ENCODE peak calls at places on chromosomes 6 and 20, in nine cellular contexts. One of them, this sample, is unnamed.

GRCh38 chr6:111803804-111804203 is 69.4 kb downstream of the FYN start:
- DNase-seq in stimulated activated CD8-positive, alpha-beta memory T cell treated with anti-CD3 and anti-CD28 coated beads, Interleukin-4, amount 100 ng/mL, for 24 hours: no peak
- DNase-seq in Panc1: no peak
- DNase-seq in stimulated activated CD4-positive, alpha-beta T cell treated with anti-CD3 and anti-CD28 coated beads, Interleukin-1b, Interleukin-23, amount 100 ng/mL, for 24 hours: no peak
- DNase-seq in NCI-H1105: no peak
- DNase-seq in memory B cell: no peak
- DNase-seq in psoas muscle: no peak
- DNase-seq in NCI-H2081: no peak
- DNase-seq in NCI-H82: no peak
- DNase-seq in this sample: no peak

GRCh38 chr6:11242709-11243108 is 10.2 kb upstream of the NEDD9 start:
- DNase-seq in stimulated activated CD8-positive, alpha-beta memory T cell treated with anti-CD3 and anti-CD28 coated beads, Interleukin-4, amount 100 ng/mL, for 24 hours: no peak
- DNase-seq in Panc1: no peak
- DNase-seq in stimulated activated CD4-positive, alpha-beta T cell treated with anti-CD3 and anti-CD28 coated beads, Interleukin-1b, Interleukin-23, amount 100 ng/mL, for 24 hours: no peak
- DNase-seq in NCI-H1105: no peak
- DNase-seq in memory B cell: no peak
- DNase-seq in psoas muscle: no peak
- DNase-seq in NCI-H2081: no peak
- DNase-seq in NCI-H82: no peak
- DNase-seq in this sample: no peak

GRCh38 chr6:30960907-30961673 is 20.3 kb downstream of the MUCL3 start:
- DNase-seq in stimulated activated CD8-positive, alpha-beta memory T cell treated with anti-CD3 and anti-CD28 coated beads, Interleukin-4, amount 100 ng/mL, for 24 hours: no peak
- DNase-seq in Panc1: no peak
- DNase-seq in stimulated activated CD4-positive, alpha-beta T cell treated with anti-CD3 and anti-CD28 coated beads, Interleukin-1b, Interleukin-23, amount 100 ng/mL, for 24 hours: no peak
- DNase-seq in NCI-H1105: no peak
- DNase-seq in memory B cell: no peak
- DNase-seq in psoas muscle: no peak
- DNase-seq in NCI-H2081: no peak
- DNase-seq in NCI-H82: no peak
- DNase-seq in this sample: no peak

GRCh38 chr6:80029442-80029841 is 25.0 kb downstream of the TTK start:
- DNase-seq in stimulated activated CD8-positive, alpha-beta memory T cell treated with anti-CD3 and anti-CD28 coated beads, Interleukin-4, amount 100 ng/mL, for 24 hours: no peak
- DNase-seq in Panc1: no peak
- DNase-seq in stimulated activated CD4-positive, alpha-beta T cell treated with anti-CD3 and anti-CD28 coated beads, Interleukin-1b, Interleukin-23, amount 100 ng/mL, for 24 hours: no peak
- DNase-seq in NCI-H1105: no peak
- DNase-seq in memory B cell: no peak
- DNase-seq in psoas muscle: no peak
- DNase-seq in NCI-H2081: no peak
- DNase-seq in NCI-H82: no peak
- DNase-seq in this sample: no peak

GRCh38 chr20:38663660-38664059 is 60.6 kb upstream of the SLC32A1 start:
- DNase-seq in stimulated activated CD8-positive, alpha-beta memory T cell treated with anti-CD3 and anti-CD28 coated beads, Interleukin-4, amount 100 ng/mL, for 24 hours: no peak
- DNase-seq in Panc1: no peak
- DNase-seq in stimulated activated CD4-positive, alpha-beta T cell treated with anti-CD3 and anti-CD28 coated beads, Interleukin-1b, Interleukin-23, amount 100 ng/mL, for 24 hours: no peak
- DNase-seq in NCI-H1105: no peak
- DNase-seq in memory B cell: no peak
- DNase-seq in psoas muscle: no peak
- DNase-seq in NCI-H2081: no peak
- DNase-seq in NCI-H82: no peak
- DNase-seq in this sample: no peak

GRCh38 chr20:26167499-26167898 is 470.8 kb upstream of the ZNF337 start:
- DNase-seq in stimulated activated CD8-positive, alpha-beta memory T cell treated with anti-CD3 and anti-CD28 coated beads, Interleukin-4, amount 100 ng/mL, for 24 hours: no peak
- DNase-seq in Panc1: no peak
- DNase-seq in stimulated activated CD4-positive, alpha-beta T cell treated with anti-CD3 and anti-CD28 coated beads, Interleukin-1b, Interleukin-23, amount 100 ng/mL, for 24 hours: no peak
- DNase-seq in NCI-H1105: no peak
- DNase-seq in memory B cell: no peak
- DNase-seq in psoas muscle: no peak
- DNase-seq in NCI-H2081: no peak
- DNase-seq in NCI-H82: no peak
- DNase-seq in this sample: peak

GRCh38 chr6:105428342-105428957 is 25.6 kb upstream of the PREP start:
- DNase-seq in stimulated activated CD8-positive, alpha-beta memory T cell treated with anti-CD3 and anti-CD28 coated beads, Interleukin-4, amount 100 ng/mL, for 24 hours: no peak
- DNase-seq in Panc1: no peak
- DNase-seq in stimulated activated CD4-positive, alpha-beta T cell treated with anti-CD3 and anti-CD28 coated beads, Interleukin-1b, Interleukin-23, amount 100 ng/mL, for 24 hours: no peak
- DNase-seq in NCI-H1105: no peak
- DNase-seq in memory B cell: no peak
- DNase-seq in psoas muscle: no peak
- DNase-seq in NCI-H2081: no peak
- DNase-seq in NCI-H82: no peak
- DNase-seq in this sample: peak

GRCh38 chr6:132893772-132894490 is 79.6 kb downstream of the RPS12 start:
- DNase-seq in stimulated activated CD8-positive, alpha-beta memory T cell treated with anti-CD3 and anti-CD28 coated beads, Interleukin-4, amount 100 ng/mL, for 24 hours: no peak
- DNase-seq in Panc1: no peak
- DNase-seq in stimulated activated CD4-positive, alpha-beta T cell treated with anti-CD3 and anti-CD28 coated beads, Interleukin-1b, Interleukin-23, amount 100 ng/mL, for 24 hours: no peak
- DNase-seq in NCI-H1105: no peak
- DNase-seq in memory B cell: no peak
- DNase-seq in psoas muscle: no peak
- DNase-seq in NCI-H2081: no peak
- DNase-seq in NCI-H82: no peak
- DNase-seq in this sample: no peak

GRCh38 chr20:35312348-35312747 is 20.1 kb upstream of the FAM83C start:
- DNase-seq in stimulated activated CD8-positive, alpha-beta memory T cell treated with anti-CD3 and anti-CD28 coated beads, Interleukin-4, amount 100 ng/mL, for 24 hours: no peak
- DNase-seq in Panc1: peak
- DNase-seq in stimulated activated CD4-positive, alpha-beta T cell treated with anti-CD3 and anti-CD28 coated beads, Interleukin-1b, Interleukin-23, amount 100 ng/mL, for 24 hours: no peak
- DNase-seq in NCI-H1105: no peak
- DNase-seq in memory B cell: no peak
- DNase-seq in psoas muscle: no peak
- DNase-seq in NCI-H2081: peak
- DNase-seq in NCI-H82: no peak
- DNase-seq in this sample: peak

GRCh38 chr6:14966111-14966901 is 279.6 kb upstream of the JARID2 start:
- DNase-seq in stimulated activated CD8-positive, alpha-beta memory T cell treated with anti-CD3 and anti-CD28 coated beads, Interleukin-4, amount 100 ng/mL, for 24 hours: no peak
- DNase-seq in Panc1: no peak
- DNase-seq in stimulated activated CD4-positive, alpha-beta T cell treated with anti-CD3 and anti-CD28 coated beads, Interleukin-1b, Interleukin-23, amount 100 ng/mL, for 24 hours: no peak
- DNase-seq in NCI-H1105: no peak
- DNase-seq in memory B cell: no peak
- DNase-seq in psoas muscle: no peak
- DNase-seq in NCI-H2081: no peak
- DNase-seq in NCI-H82: no peak
- DNase-seq in this sample: peak

GRCh38 chr6:33192105-33192646 is at the start of gene COL11A2:
- DNase-seq in stimulated activated CD8-positive, alpha-beta memory T cell treated with anti-CD3 and anti-CD28 coated beads, Interleukin-4, amount 100 ng/mL, for 24 hours: no peak
- DNase-seq in Panc1: no peak
- DNase-seq in stimulated activated CD4-positive, alpha-beta T cell treated with anti-CD3 and anti-CD28 coated beads, Interleukin-1b, Interleukin-23, amount 100 ng/mL, for 24 hours: no peak
- DNase-seq in NCI-H1105: no peak
- DNase-seq in memory B cell: no peak
- DNase-seq in psoas muscle: peak
- DNase-seq in NCI-H2081: no peak
- DNase-seq in NCI-H82: peak
- DNase-seq in this sample: no peak

GRCh38 chr6:43833996-43834390 is 64.0 kb downstream of the VEGFA start:
- DNase-seq in stimulated activated CD8-positive, alpha-beta memory T cell treated with anti-CD3 and anti-CD28 coated beads, Interleukin-4, amount 100 ng/mL, for 24 hours: no peak
- DNase-seq in Panc1: no peak
- DNase-seq in stimulated activated CD4-positive, alpha-beta T cell treated with anti-CD3 and anti-CD28 coated beads, Interleukin-1b, Interleukin-23, amount 100 ng/mL, for 24 hours: no peak
- DNase-seq in NCI-H1105: no peak
- DNase-seq in memory B cell: no peak
- DNase-seq in psoas muscle: no peak
- DNase-seq in NCI-H2081: no peak
- DNase-seq in NCI-H82: peak
- DNase-seq in this sample: no peak

GRCh38 chr6:79078057-79078969 is at the start of gene PHIP:
- DNase-seq in stimulated activated CD8-positive, alpha-beta memory T cell treated with anti-CD3 and anti-CD28 coated beads, Interleukin-4, amount 100 ng/mL, for 24 hours: peak
- DNase-seq in Panc1: peak
- DNase-seq in stimulated activated CD4-positive, alpha-beta T cell treated with anti-CD3 and anti-CD28 coated beads, Interleukin-1b, Interleukin-23, amount 100 ng/mL, for 24 hours: peak
- DNase-seq in NCI-H1105: peak
- DNase-seq in memory B cell: peak
- DNase-seq in psoas muscle: peak
- DNase-seq in NCI-H2081: peak
- DNase-seq in NCI-H82: peak
- DNase-seq in this sample: peak

GRCh38 chr6:157285422-157285779 is 37.9 kb downstream of the TMEM242 start:
- DNase-seq in stimulated activated CD8-positive, alpha-beta memory T cell treated with anti-CD3 and anti-CD28 coated beads, Interleukin-4, amount 100 ng/mL, for 24 hours: no peak
- DNase-seq in Panc1: no peak
- DNase-seq in stimulated activated CD4-positive, alpha-beta T cell treated with anti-CD3 and anti-CD28 coated beads, Interleukin-1b, Interleukin-23, amount 100 ng/mL, for 24 hours: no peak
- DNase-seq in NCI-H1105: no peak
- DNase-seq in memory B cell: no peak
- DNase-seq in psoas muscle: no peak
- DNase-seq in NCI-H2081: no peak
- DNase-seq in NCI-H82: no peak
- DNase-seq in this sample: no peak

GRCh38 chr6:137497722-137498463 is 3.7 kb upstream of the OLIG3 start:
- DNase-seq in stimulated activated CD8-positive, alpha-beta memory T cell treated with anti-CD3 and anti-CD28 coated beads, Interleukin-4, amount 100 ng/mL, for 24 hours: no peak
- DNase-seq in Panc1: no peak
- DNase-seq in stimulated activated CD4-positive, alpha-beta T cell treated with anti-CD3 and anti-CD28 coated beads, Interleukin-1b, Interleukin-23, amount 100 ng/mL, for 24 hours: no peak
- DNase-seq in NCI-H1105: no peak
- DNase-seq in memory B cell: no peak
- DNase-seq in psoas muscle: no peak
- DNase-seq in NCI-H2081: no peak
- DNase-seq in NCI-H82: peak
- DNase-seq in this sample: no peak

GRCh38 chr6:117463762-117464665 is 18.5 kb upstream of the DCBLD1 start:
- DNase-seq in stimulated activated CD8-positive, alpha-beta memory T cell treated with anti-CD3 and anti-CD28 coated beads, Interleukin-4, amount 100 ng/mL, for 24 hours: no peak
- DNase-seq in Panc1: peak
- DNase-seq in stimulated activated CD4-positive, alpha-beta T cell treated with anti-CD3 and anti-CD28 coated beads, Interleukin-1b, Interleukin-23, amount 100 ng/mL, for 24 hours: no peak
- DNase-seq in NCI-H1105: no peak
- DNase-seq in memory B cell: no peak
- DNase-seq in psoas muscle: no peak
- DNase-seq in NCI-H2081: no peak
- DNase-seq in NCI-H82: no peak
- DNase-seq in this sample: peak

GRCh38 chr6:167047554-167047953 is 48.4 kb downstream of the CEP43 start:
- DNase-seq in stimulated activated CD8-positive, alpha-beta memory T cell treated with anti-CD3 and anti-CD28 coated beads, Interleukin-4, amount 100 ng/mL, for 24 hours: peak
- DNase-seq in Panc1: no peak
- DNase-seq in stimulated activated CD4-positive, alpha-beta T cell treated with anti-CD3 and anti-CD28 coated beads, Interleukin-1b, Interleukin-23, amount 100 ng/mL, for 24 hours: peak
- DNase-seq in NCI-H1105: no peak
- DNase-seq in memory B cell: peak
- DNase-seq in psoas muscle: peak
- DNase-seq in NCI-H2081: no peak
- DNase-seq in NCI-H82: no peak
- DNase-seq in this sample: no peak

GRCh38 chr6:131372535-131372934 is 200.5 kb upstream of the ARG1 start:
- DNase-seq in stimulated activated CD8-positive, alpha-beta memory T cell treated with anti-CD3 and anti-CD28 coated beads, Interleukin-4, amount 100 ng/mL, for 24 hours: no peak
- DNase-seq in Panc1: no peak
- DNase-seq in stimulated activated CD4-positive, alpha-beta T cell treated with anti-CD3 and anti-CD28 coated beads, Interleukin-1b, Interleukin-23, amount 100 ng/mL, for 24 hours: no peak
- DNase-seq in NCI-H1105: no peak
- DNase-seq in memory B cell: no peak
- DNase-seq in psoas muscle: no peak
- DNase-seq in NCI-H2081: no peak
- DNase-seq in NCI-H82: no peak
- DNase-seq in this sample: no peak

GRCh38 chr20:35474504-35474903 is 19.1 kb downstream of the CEP250 start:
- DNase-seq in stimulated activated CD8-positive, alpha-beta memory T cell treated with anti-CD3 and anti-CD28 coated beads, Interleukin-4, amount 100 ng/mL, for 24 hours: no peak
- DNase-seq in Panc1: no peak
- DNase-seq in stimulated activated CD4-positive, alpha-beta T cell treated with anti-CD3 and anti-CD28 coated beads, Interleukin-1b, Interleukin-23, amount 100 ng/mL, for 24 hours: no peak
- DNase-seq in NCI-H1105: no peak
- DNase-seq in memory B cell: no peak
- DNase-seq in psoas muscle: no peak
- DNase-seq in NCI-H2081: no peak
- DNase-seq in NCI-H82: no peak
- DNase-seq in this sample: no peak

GRCh38 chr20:31920275-31920855 is 31.5 kb downstream of the PDRG1 start:
- DNase-seq in stimulated activated CD8-positive, alpha-beta memory T cell treated with anti-CD3 and anti-CD28 coated beads, Interleukin-4, amount 100 ng/mL, for 24 hours: no peak
- DNase-seq in Panc1: no peak
- DNase-seq in stimulated activated CD4-positive, alpha-beta T cell treated with anti-CD3 and anti-CD28 coated beads, Interleukin-1b, Interleukin-23, amount 100 ng/mL, for 24 hours: no peak
- DNase-seq in NCI-H1105: no peak
- DNase-seq in memory B cell: no peak
- DNase-seq in psoas muscle: no peak
- DNase-seq in NCI-H2081: no peak
- DNase-seq in NCI-H82: no peak
- DNase-seq in this sample: no peak